ENCODE peak calls at places on chromosomes 2 and 18, in eight cellular contexts. One of them, this sample, is unnamed.

GRCh38 chr2:233036162-233036838 is 3.8 kb downstream of the NEU2 start:
- DNase-seq in IMR-90: no peak
- DNase-seq in neuronal stem cell: no peak
- DNase-seq in HCT116: no peak
- DNase-seq in PC-3: no peak
- DNase-seq in K562: no peak
- DNase-seq in GM23248: no peak
- DNase-seq in HepG2: no peak
- DNase-seq in this sample: no peak

GRCh38 chr2:235493402-235493774 is 455 bp upstream of the AGAP1 start:
- DNase-seq in IMR-90: peak; percentile 35
- DNase-seq in GM23248: peak; percentile 78
- DNase-seq in neuronal stem cell: no peak
- DNase-seq in PC-3: no peak
- DNase-seq in HCT116: no peak
- DNase-seq in HepG2: no peak
- DNase-seq in K562: peak; percentile 40
- DNase-seq in this sample: no peak

GRCh38 chr18:31658670-31659573 is 25.5 kb downstream of the B4GALT6 start:
- DNase-seq in PC-3: peak; percentile 23
- DNase-seq in IMR-90: no peak
- DNase-seq in HepG2: no peak
- DNase-seq in K562: no peak
- DNase-seq in HCT116: no peak
- DNase-seq in neuronal stem cell: no peak
- DNase-seq in GM23248: no peak
- DNase-seq in this sample: peak; percentile 77

GRCh38 chr2:81481242-81481993 is 1176.9 kb upstream of the LRRTM1 start:
- DNase-seq in HepG2: no peak
- DNase-seq in IMR-90: no peak
- DNase-seq in PC-3: no peak
- DNase-seq in K562: peak; percentile 83
- DNase-seq in GM23248: no peak
- DNase-seq in neuronal stem cell: no peak
- DNase-seq in HCT116: no peak
- DNase-seq in this sample: no peak

GRCh38 chr2:105541189-105542050 is 142.6 kb upstream of the FHL2 start:
- DNase-seq in PC-3: no peak
- DNase-seq in K562: no peak
- DNase-seq in HepG2: no peak
- DNase-seq in GM23248: no peak
- DNase-seq in neuronal stem cell: no peak
- DNase-seq in IMR-90: no peak
- DNase-seq in HCT116: no peak
- DNase-seq in this sample: no peak

GRCh38 chr2:161947394-161947793 is 126.6 kb downstream of the DPP4 start:
- DNase-seq in HepG2: no peak
- DNase-seq in HCT116: no peak
- DNase-seq in K562: no peak
- DNase-seq in PC-3: no peak
- DNase-seq in GM23248: no peak
- DNase-seq in IMR-90: no peak
- DNase-seq in neuronal stem cell: no peak
- DNase-seq in this sample: no peak

GRCh38 chr2:153299809-153300208 is 178.8 kb downstream of the RPRM start:
- DNase-seq in K562: no peak
- DNase-seq in neuronal stem cell: no peak
- DNase-seq in PC-3: no peak
- DNase-seq in HCT116: no peak
- DNase-seq in HepG2: no peak
- DNase-seq in IMR-90: no peak
- DNase-seq in GM23248: no peak
- DNase-seq in this sample: no peak

GRCh38 chr2:219197388-219197787 is 9.2 kb upstream of the ZFAND2B start:
- DNase-seq in IMR-90: no peak
- DNase-seq in neuronal stem cell: no peak
- DNase-seq in K562: no peak
- DNase-seq in PC-3: peak; percentile 0
- DNase-seq in GM23248: no peak
- DNase-seq in HepG2: no peak
- DNase-seq in HCT116: no peak
- DNase-seq in this sample: no peak

GRCh38 chr2:74461187-74462053 is 3.2 kb downstream of the WBP1 start:
- DNase-seq in HCT116: no peak
- DNase-seq in HepG2: peak; percentile 51
- DNase-seq in neuronal stem cell: no peak
- DNase-seq in PC-3: no peak
- DNase-seq in GM23248: no peak
- DNase-seq in IMR-90: no peak
- DNase-seq in K562: peak; percentile 47
- DNase-seq in this sample: no peak

GRCh38 chr18:22238036-22238435 is 68.6 kb downstream of the GATA6 start:
- DNase-seq in HepG2: no peak
- DNase-seq in IMR-90: no peak
- DNase-seq in HCT116: no peak
- DNase-seq in PC-3: no peak
- DNase-seq in GM23248: no peak
- DNase-seq in K562: no peak
- DNase-seq in neuronal stem cell: no peak
- DNase-seq in this sample: no peak

GRCh38 chr18:65422544-65423136 is 328.2 kb upstream of the CDH7 start:
- DNase-seq in neuronal stem cell: no peak
- DNase-seq in PC-3: no peak
- DNase-seq in HepG2: no peak
- DNase-seq in GM23248: no peak
- DNase-seq in HCT116: no peak
- DNase-seq in IMR-90: no peak
- DNase-seq in K562: no peak
- DNase-seq in this sample: no peak

GRCh38 chr18:65429601-65430000 is 321.2 kb upstream of the CDH7 start:
- DNase-seq in neuronal stem cell: no peak
- DNase-seq in HepG2: no peak
- DNase-seq in PC-3: no peak
- DNase-seq in IMR-90: no peak
- DNase-seq in K562: no peak
- DNase-seq in HCT116: no peak
- DNase-seq in GM23248: no peak
- DNase-seq in this sample: peak; percentile 47

DNA sequence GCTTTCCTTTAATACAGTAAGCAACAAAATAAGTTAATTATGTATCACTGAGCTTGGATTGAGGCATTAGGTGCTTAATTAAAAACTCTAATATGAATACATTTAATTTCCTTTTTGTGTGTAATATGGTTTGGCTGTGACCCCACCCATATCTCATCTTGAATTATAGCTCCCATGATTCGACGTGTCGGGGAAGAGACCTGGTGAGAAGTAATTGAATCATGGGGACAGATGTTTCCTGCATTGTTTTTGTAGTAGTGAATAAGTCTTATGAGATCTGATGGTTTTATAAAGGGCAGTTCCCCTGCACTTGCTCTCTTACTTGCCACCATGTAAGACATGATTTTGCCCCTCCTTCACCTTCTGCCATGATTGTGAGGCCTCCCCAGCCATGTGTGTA is 325.4 kb upstream of the CDH7 start:
- DNase-seq in HCT116: no peak
- DNase-seq in K562: no peak
- DNase-seq in GM23248: no peak
- DNase-seq in neuronal stem cell: no peak
- DNase-seq in HepG2: no peak
- DNase-seq in PC-3: no peak
- DNase-seq in IMR-90: no peak
- DNase-seq in this sample: no peak
- H2AFZ ChIP-seq in HCT116: no peak overlapping the region
- H2AFZ ChIP-seq in K562: no peak overlapping the region
- H2AFZ ChIP-seq in GM23248: no peak overlapping the region
- H2AFZ ChIP-seq in neuronal stem cell: no peak overlapping the region
- H2AFZ ChIP-seq in HepG2: no peak overlapping the region
- H2AFZ ChIP-seq in PC-3: no peak overlapping the region
- H2AFZ ChIP-seq in IMR-90: no peak overlapping the region
- H2AFZ ChIP-seq in this sample: no peak overlapping the region

DNA sequence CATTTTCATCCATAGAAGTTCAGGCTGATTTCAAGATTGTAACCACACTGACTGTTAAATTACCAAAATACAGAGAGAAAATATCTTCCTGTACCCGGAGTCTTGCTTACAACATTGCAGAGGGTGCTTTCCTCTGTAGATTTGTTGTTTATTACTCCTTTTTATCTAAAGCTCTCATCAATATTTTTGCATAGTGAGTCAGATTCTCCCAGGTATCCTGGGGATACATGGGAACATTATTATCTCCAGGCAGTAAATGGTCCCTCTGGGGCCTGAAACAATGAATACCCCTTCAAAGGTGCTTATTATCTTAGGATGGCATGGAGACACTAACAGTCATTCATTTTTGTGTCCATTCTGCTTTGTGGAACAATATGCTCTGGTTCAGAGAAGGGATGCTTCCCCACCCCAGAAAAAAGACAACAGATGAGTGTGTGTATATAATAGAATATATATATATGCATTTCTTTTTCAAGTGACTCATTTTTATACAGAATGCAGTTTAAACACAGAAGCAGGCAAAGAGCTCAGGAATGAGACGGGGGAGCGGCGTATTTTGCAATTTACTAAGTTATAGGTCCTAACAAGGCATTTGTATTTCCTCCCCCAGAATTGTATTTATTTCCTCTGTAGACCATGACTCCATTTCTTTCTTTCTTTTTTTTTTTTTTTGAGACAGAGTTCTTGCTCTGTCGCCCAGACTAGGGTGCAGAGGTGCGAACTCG is 424.7 kb upstream of the ZEB2 start:
- DNase-seq in GM23248: peak; percentile 40
- DNase-seq in HepG2: no peak
- DNase-seq in PC-3: peak; percentile 64
- DNase-seq in IMR-90: peak; percentile 56
- DNase-seq in HCT116: no peak
- DNase-seq in K562: no peak
- DNase-seq in neuronal stem cell: no peak
- DNase-seq in this sample: no peak
- H3K9ac ChIP-seq in GM23248: peak overlapping the region; percentile 43
- H3K9ac ChIP-seq in HepG2: no peak overlapping the region
- H3K9ac ChIP-seq in PC-3: peak overlapping the region; percentile 66
- H3K9ac ChIP-seq in IMR-90: no peak overlapping the region
- H3K9ac ChIP-seq in HCT116: no peak overlapping the region
- H3K9ac ChIP-seq in K562: no peak overlapping the region
- H3K9ac ChIP-seq in neuronal stem cell: no peak overlapping the region
- H3K9ac ChIP-seq in this sample: no peak overlapping the region

GRCh38 chr18:66655407-66655806 is 51.5 kb upstream of the CDH19 start:
- DNase-seq in K562: no peak
- DNase-seq in HCT116: no peak
- DNase-seq in PC-3: no peak
- DNase-seq in neuronal stem cell: no peak
- DNase-seq in GM23248: no peak
- DNase-seq in HepG2: no peak
- DNase-seq in IMR-90: no peak
- DNase-seq in this sample: no peak
- H2AFZ ChIP-seq in K562: no peak overlapping the region
- H2AFZ ChIP-seq in HCT116: no peak overlapping the region
- H2AFZ ChIP-seq in PC-3: no peak overlapping the region
- H2AFZ ChIP-seq in neuronal stem cell: no peak overlapping the region
- H2AFZ ChIP-seq in GM23248: no peak overlapping the region
- H2AFZ ChIP-seq in HepG2: no peak overlapping the region
- H2AFZ ChIP-seq in IMR-90: no peak overlapping the region
- H2AFZ ChIP-seq in this sample: no peak overlapping the region

GRCh38 chr2:226185613-226186211 is 613.9 kb downstream of the IRS1 start:
- DNase-seq in HepG2: no peak
- DNase-seq in PC-3: peak; percentile 92
- DNase-seq in HCT116: peak; percentile 84
- DNase-seq in neuronal stem cell: peak; percentile 44
- DNase-seq in K562: no peak
- DNase-seq in IMR-90: peak; percentile 98
- DNase-seq in GM23248: peak; percentile 90
- DNase-seq in this sample: no peak
- H3K9ac ChIP-seq in HepG2: no peak overlapping the region
- H3K9ac ChIP-seq in PC-3: peak overlapping the region; percentile 75
- H3K9ac ChIP-seq in HCT116: peak overlapping the region; percentile 79
- H3K9ac ChIP-seq in neuronal stem cell: no peak overlapping the region
- H3K9ac ChIP-seq in K562: no peak overlapping the region
- H3K9ac ChIP-seq in IMR-90: peak overlapping the region; percentile 90
- H3K9ac ChIP-seq in GM23248: peak overlapping the region; percentile 54
- H3K9ac ChIP-seq in this sample: no peak overlapping the region

GRCh38 chr18:74303936-74304335 is 11.7 kb upstream of the C18orf63 start:
- DNase-seq in PC-3: peak; percentile 81
- DNase-seq in HepG2: no peak
- DNase-seq in GM23248: peak; percentile 84
- DNase-seq in K562: no peak
- DNase-seq in HCT116: no peak
- DNase-seq in neuronal stem cell: no peak
- DNase-seq in IMR-90: peak; percentile 25
- DNase-seq in this sample: no peak

GRCh38 chr18:74299746-74300145 is 8.0 kb upstream of the CYB5A start:
- DNase-seq in PC-3: peak; percentile 85
- DNase-seq in K562: no peak
- DNase-seq in IMR-90: peak; percentile 38
- DNase-seq in HCT116: no peak
- DNase-seq in neuronal stem cell: no peak
- DNase-seq in HepG2: peak; percentile 36
- DNase-seq in GM23248: peak; percentile 51
- DNase-seq in this sample: no peak

GRCh38 chr18:74299162-74299561 is 7.4 kb upstream of the CYB5A start:
- DNase-seq in HCT116: no peak
- DNase-seq in GM23248: no peak
- DNase-seq in HepG2: no peak
- DNase-seq in PC-3: no peak
- DNase-seq in neuronal stem cell: no peak
- DNase-seq in K562: no peak
- DNase-seq in IMR-90: no peak
- DNase-seq in this sample: no peak

GRCh38 chr18:74303306-74303705 is 11.5 kb upstream of the CYB5A start:
- DNase-seq in neuronal stem cell: no peak
- DNase-seq in IMR-90: no peak
- DNase-seq in HCT116: no peak
- DNase-seq in GM23248: no peak
- DNase-seq in HepG2: no peak
- DNase-seq in K562: no peak
- DNase-seq in PC-3: no peak
- DNase-seq in this sample: peak; percentile 41
- H2AFZ ChIP-seq in neuronal stem cell: no peak overlapping the region
- H2AFZ ChIP-seq in IMR-90: no peak overlapping the region
- H2AFZ ChIP-seq in HCT116: no peak overlapping the region
- H2AFZ ChIP-seq in GM23248: no peak overlapping the region
- H2AFZ ChIP-seq in HepG2: no peak overlapping the region
- H2AFZ ChIP-seq in K562: no peak overlapping the region
- H2AFZ ChIP-seq in PC-3: no peak overlapping the region
- H2AFZ ChIP-seq in this sample: no peak overlapping the region

DNA sequence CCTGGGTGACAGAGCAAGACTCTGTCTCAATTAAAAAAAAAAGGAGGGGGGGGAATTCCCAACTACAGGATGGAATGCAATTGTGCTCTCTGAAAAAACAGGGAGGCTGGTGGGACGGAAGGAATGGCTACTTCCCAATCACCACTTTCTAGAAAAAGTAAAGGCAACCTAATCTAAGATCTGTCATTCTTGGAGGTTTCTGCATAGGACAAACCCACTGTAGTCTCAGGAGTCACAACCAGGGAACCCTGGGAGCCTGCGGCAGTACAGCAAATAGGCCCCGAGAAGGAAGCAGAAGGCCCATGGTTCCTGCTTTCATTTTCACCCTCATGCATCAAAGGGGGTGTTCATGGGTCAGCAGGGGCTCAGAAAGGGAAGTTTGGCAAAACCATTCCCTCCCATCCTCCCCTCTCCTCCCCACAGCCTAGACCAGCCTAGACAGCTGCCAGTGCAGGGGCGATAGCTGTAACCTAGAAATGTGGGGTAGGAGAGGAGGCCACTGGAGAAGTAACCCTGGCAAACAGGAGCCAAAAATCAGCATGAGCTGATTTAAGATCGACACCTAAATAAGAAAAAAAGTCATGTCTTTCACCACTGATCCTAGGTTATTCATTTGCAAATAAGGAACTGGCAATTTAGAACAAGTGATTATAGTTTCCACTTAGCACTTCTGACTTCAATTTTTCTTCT is 48.0 kb downstream of the TRABD2A start:
- DNase-seq in HepG2: no peak
- DNase-seq in IMR-90: peak; percentile 17
- DNase-seq in GM23248: no peak
- DNase-seq in K562: no peak
- DNase-seq in HCT116: no peak
- DNase-seq in PC-3: no peak
- DNase-seq in neuronal stem cell: no peak
- DNase-seq in this sample: no peak
- H3K9ac ChIP-seq in HepG2: no peak overlapping the region
- H3K9ac ChIP-seq in IMR-90: peak overlapping the region; percentile 19
- H3K9ac ChIP-seq in GM23248: no peak overlapping the region
- H3K9ac ChIP-seq in K562: no peak overlapping the region
- H3K9ac ChIP-seq in HCT116: no peak overlapping the region
- H3K9ac ChIP-seq in PC-3: no peak overlapping the region
- H3K9ac ChIP-seq in neuronal stem cell: no peak overlapping the region
- H3K9ac ChIP-seq in this sample: no peak overlapping the region

This sample was measured in MM.1S.